ENCODE peak calls at places on chromosomes 2 and 18, in six cellular contexts. I is BE2C, E is IMR-90, D is K562, C is pancreas, R is vagina. A is an unnamed sample. For H3K27me3, the result is how much of the 10 kb centered on the place peaks cover.

GRCh38 chr2:121805767-121806145 is 50.3 kb downstream of the TSN start:
- DNase-seq in I (no peak), R (no peak), C (no peak), D (no peak), E (no peak), A (no peak)

GRCh38 chr18:69992776-69993175 is 45.1 kb upstream of the CD226 start:
- DNase-seq in D (no peak), I (no peak), E (peak), C (no peak), R (no peak), A (no peak)

GRCh38 chr2:24881623-24882022 is 38.4 kb downstream of the ADCY3 start:
- DNase-seq in D (peak), R (no peak), C (no peak), I (no peak), E (no peak), A (no peak)

GRCh38 chr2:190466819-190467444 is 58.8 kb downstream of the MFSD6 start:
- DNase-seq in R (no peak), I (no peak), D (no peak), C (no peak), E (peak), A (no peak)

GRCh38 chr2:100877555-100877954 is 57.6 kb downstream of the NPAS2 start:
- DNase-seq in C (no peak), E (peak), I (no peak), D (no peak), R (no peak), A (no peak)

GRCh38 chr2:241014764-241015163 is 16.3 kb downstream of the SNED1 start:
- DNase-seq in C (no peak), I (no peak), E (no peak), D (no peak), R (no peak), A (peak)

GRCh38 chr18:36912887-36913286 is 84.0 kb downstream of the KIAA1328 start:
- DNase-seq in I (no peak), E (no peak), R (no peak), D (no peak), C (no peak), A (no peak)

GRCh38 chr2:86357392-86357963 is 20.1 kb upstream of the REEP1 start:
- DNase-seq in R (no peak), C (no peak), E (no peak), D (no peak), I (no peak), A (no peak)

GRCh38 chr18:12946549-12947354 is 1.1 kb upstream of the SEH1L start:
- DNase-seq in E (peak), I (peak), D (peak), C (no peak), R (no peak), A (peak)

GRCh38 chr2:145597809-145598208 is 1077.9 kb upstream of the ZEB2 start:
- DNase-seq in C (no peak), R (no peak), I (no peak), D (no peak), E (peak), A (no peak)

GRCh38 chr2:196113061-196113974 is 44.7 kb upstream of the DNAH7 start:
- DNase-seq in E (peak), I (no peak), C (no peak), D (no peak), R (no peak), A (peak)

GRCh38 chr2:177460973-177461585 is 68.5 kb downstream of the AGPS start:
- DNase-seq in I (peak), R (no peak), D (no peak), C (no peak), E (no peak), A (no peak)

GRCh38 chr18:23689616-23690504 is 607 bp downstream of the LAMA3 start:
- DNase-seq in D (no peak), C (peak), R (no peak), E (no peak), I (peak), A (no peak)

GRCh38 chr2:72204156-72204781 is 56.6 kb upstream of the CYP26B1 start:
- DNase-seq in C (no peak), R (no peak), I (no peak), E (peak), D (no peak), A (no peak)

GRCh38 chr2:29920631-29921559 is 491 bp downstream of the ALK start:
- DNase-seq in E (peak), I (peak), R (no peak), C (peak), D (no peak), A (no peak)

GRCh38 chr2:31300309-31300708 is 66.4 kb downstream of the EHD3 start:
- DNase-seq in D (no peak), C (no peak), I (no peak), E (no peak), R (no peak), A (no peak)

GRCh38 chr2:28492276-28492675 is 3.6 kb upstream of the PLB1 start:
- DNase-seq in E (no peak), C (no peak), I (no peak), R (no peak), D (no peak), A (no peak)

GRCh38 chr18:80105369-80106167 is 3.5 kb upstream of the ADNP2 start:
- DNase-seq in I (no peak), R (no peak), D (peak), E (no peak), C (no peak), A (no peak)

GRCh38 chr2:183341057-183341456 is 216.8 kb downstream of the NUP35 start:
- DNase-seq in D (no peak), E (no peak), C (no peak), R (no peak), I (no peak), A (no peak)

GRCh38 chr2:207223051-207223450 is 57.3 kb upstream of the KLF7 start:
- DNase-seq in E (peak), I (peak), R (no peak), D (no peak), C (no peak), A (no peak)

GRCh38 chr2:136168605-136169210 is 50.8 kb upstream of the CXCR4 start:
- DNase-seq in I (no peak), C (no peak), E (no peak), D (no peak), R (no peak), A (no peak)

GRCh38 chr2:188450740-188451480 is 159.2 kb downstream of the GULP1 start:
- DNase-seq in D (no peak), E (peak), I (no peak), C (no peak), R (no peak), A (no peak)

GRCh38 chr2:9378433-9379371 is 44.6 kb downstream of the ITGB1BP1 start:
- DNase-seq in I (peak), R (no peak), E (peak), D (no peak), C (no peak), A (peak)

GRCh38 chr2:203399031-203399430 is 70.8 kb downstream of the ABI2 start:
- DNase-seq in D (no peak), E (peak), R (no peak), C (no peak), I (no peak), A (no peak)

GRCh38 chr2:209960676-209961630 is 41.5 kb upstream of the RPE start:
- DNase-seq in C (peak), E (peak), R (no peak), D (peak), I (peak), A (peak)

GRCh38 chr2:180573951-180574350 is 406.5 kb upstream of the UBE2E3 start:
- DNase-seq in C (no peak), R (no peak), I (no peak), D (no peak), E (peak), A (no peak)

GRCh38 chr2:8154936-8155335 is 526.9 kb upstream of the ID2 start:
- DNase-seq in R (no peak), I (no peak), E (peak), C (no peak), D (no peak), A (no peak)

GRCh38 chr2:179966778-179967394 is 40.2 kb downstream of the CWC22 start:
- DNase-seq in D (no peak), C (no peak), I (no peak), R (no peak), E (no peak), A (no peak)

GRCh38 chr2:18993756-18994155 is 364.7 kb downstream of the OSR1 start:
- DNase-seq in E (no peak), C (no peak), D (no peak), R (no peak), I (no peak), A (no peak)

GRCh38 chr2:234300393-234300792 is 196.5 kb downstream of the ARL4C start:
- DNase-seq in D (no peak), R (no peak), I (no peak), C (no peak), E (no peak), A (no peak)

DNA sequence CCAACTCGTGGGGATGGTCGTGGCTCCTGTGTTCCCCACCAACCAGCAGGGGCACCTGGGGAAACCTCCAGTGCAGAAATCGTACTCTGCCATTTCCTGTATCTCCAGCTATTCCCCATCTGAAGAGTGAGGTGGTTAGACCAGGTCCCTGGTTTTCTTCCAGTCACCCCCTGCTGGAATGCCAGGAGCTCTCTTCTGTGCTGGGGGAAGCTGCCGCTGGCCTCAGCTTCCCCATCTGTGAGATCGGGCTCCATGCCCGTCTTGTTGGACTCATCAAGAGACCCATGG is 119.7 kb downstream of the INHBB start:
- DNase-seq in I (no peak), R (no peak), C (no peak), D (no peak), E (no peak), A (no peak)
- H3K27me3 ChIP-seq in I (under half), R (under half), C (under half), D (under half), E (under half), A (under half)

GRCh38 chr2:88442501-88442900 is 10.0 kb downstream of the FOXI3 start:
- DNase-seq in C (no peak), E (no peak), D (no peak), I (no peak), R (no peak), A (no peak)
- H3K27me3 ChIP-seq in C (under half), E (under half), D (under half), I (under half), R (under half), A (under half)

GRCh38 chr2:11553661-11554429 is 20.0 kb downstream of the GREB1 start:
- DNase-seq in I (no peak), R (peak), C (no peak), E (peak), D (no peak), A (no peak)
- H3K27me3 ChIP-seq in I (under half), R (under half), C (under half), E (under half), D (under half), A (under half)

DNA sequence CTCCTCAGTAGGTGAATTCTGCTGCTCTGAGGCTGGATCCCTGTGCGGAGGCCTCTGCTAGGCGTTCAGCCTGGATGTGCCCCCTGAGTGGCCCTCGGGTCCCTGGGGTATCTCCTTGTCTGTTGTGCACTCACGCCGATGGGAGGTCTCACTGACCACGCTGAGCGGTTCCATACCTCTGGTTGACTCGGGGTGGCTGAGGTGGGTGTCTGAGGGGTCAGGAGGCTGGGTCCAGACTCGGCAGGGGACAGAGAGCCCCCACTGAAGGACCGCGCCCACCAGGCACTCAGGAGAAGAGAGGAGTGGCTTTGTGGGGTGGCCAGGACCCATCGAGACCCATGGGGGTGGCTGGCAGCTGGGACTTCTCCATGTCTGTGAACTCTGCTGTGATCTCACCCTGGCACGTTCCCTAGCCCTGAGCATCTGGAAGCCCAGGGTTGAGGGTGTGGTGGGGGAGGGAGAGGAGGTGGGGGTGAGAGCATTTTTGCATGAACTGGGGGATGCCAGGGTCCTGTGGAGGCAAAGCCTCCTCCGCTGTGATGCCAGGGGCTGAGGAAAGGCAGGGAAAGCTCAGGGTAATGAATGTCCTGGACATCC is 53.7 kb downstream of the TWIST2 start:
- DNase-seq in C (no peak), R (no peak), I (no peak), E (no peak), D (no peak), A (no peak)
- H3K27me3 ChIP-seq in C (under half), R (under half), I (under half), E (under half), D (under half), A (under half)

DNA sequence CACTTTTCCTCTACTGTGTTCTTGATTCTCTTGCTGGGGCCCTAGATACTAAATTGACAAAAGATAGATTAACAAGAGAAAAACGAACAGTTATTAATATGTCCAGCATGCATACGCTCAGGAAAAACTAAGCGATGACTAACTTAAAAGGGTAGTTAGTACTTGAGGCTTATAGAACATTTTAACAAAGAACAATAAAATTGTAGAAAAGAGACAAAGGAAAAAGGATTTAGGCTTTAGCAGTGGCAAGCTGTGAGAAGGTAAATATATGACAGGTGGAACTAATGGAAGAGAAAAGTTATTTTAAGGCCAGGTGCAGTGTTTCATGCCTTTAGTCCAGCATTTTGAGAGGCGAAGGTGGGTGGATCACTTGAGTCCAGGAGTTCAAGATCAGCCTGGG is 75.6 kb downstream of the MRO start:
- DNase-seq in I (no peak), C (no peak), E (no peak), D (no peak), R (no peak), A (no peak)
- H3K27me3 ChIP-seq in I (under half), C (under half), E (under half), D (under half), R (under half), A (under half)

DNA sequence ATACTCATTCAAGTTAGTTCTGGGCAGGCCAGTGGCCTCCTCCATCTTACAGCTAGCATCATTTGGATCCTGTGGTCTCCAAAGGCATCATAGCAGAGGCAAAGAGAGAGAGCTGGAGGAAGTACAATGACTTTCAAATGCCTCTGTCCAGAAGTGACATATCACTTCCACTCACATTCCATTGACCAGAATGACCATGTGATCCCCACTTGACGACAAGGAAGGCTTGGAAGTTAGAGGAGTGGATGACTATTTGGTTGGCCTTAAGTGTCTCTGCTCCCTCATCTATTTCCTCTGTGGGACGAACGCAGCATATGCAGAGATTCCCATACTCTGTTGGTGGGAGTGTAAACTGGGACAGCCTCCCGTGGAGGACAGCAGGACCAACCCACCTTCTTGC is 27.8 kb upstream of the MLPH start:
- DNase-seq in I (no peak), E (no peak), D (no peak), C (no peak), R (no peak), A (no peak)
- H3K27me3 ChIP-seq in I (under half), E (under half), D (under half), C (under half), R (under half), A (under half)

GRCh38 chr2:113113794-113114193 is 13.6 kb upstream of the IL1RN start:
- DNase-seq in R (no peak), C (no peak), D (no peak), I (no peak), E (no peak), A (no peak)

GRCh38 chr2:113114996-113115395 is 12.4 kb upstream of the IL1RN start:
- DNase-seq in I (no peak), C (no peak), R (no peak), D (no peak), E (no peak), A (no peak)

GRCh38 chr2:113116100-113116958 is 11.1 kb upstream of the IL1RN start:
- DNase-seq in E (no peak), C (no peak), I (no peak), R (no peak), D (no peak), A (no peak)

GRCh38 chr2:113112438-113112837 is 15.0 kb upstream of the IL1RN start:
- DNase-seq in E (no peak), R (no peak), C (no peak), D (no peak), I (no peak), A (no peak)

DNA sequence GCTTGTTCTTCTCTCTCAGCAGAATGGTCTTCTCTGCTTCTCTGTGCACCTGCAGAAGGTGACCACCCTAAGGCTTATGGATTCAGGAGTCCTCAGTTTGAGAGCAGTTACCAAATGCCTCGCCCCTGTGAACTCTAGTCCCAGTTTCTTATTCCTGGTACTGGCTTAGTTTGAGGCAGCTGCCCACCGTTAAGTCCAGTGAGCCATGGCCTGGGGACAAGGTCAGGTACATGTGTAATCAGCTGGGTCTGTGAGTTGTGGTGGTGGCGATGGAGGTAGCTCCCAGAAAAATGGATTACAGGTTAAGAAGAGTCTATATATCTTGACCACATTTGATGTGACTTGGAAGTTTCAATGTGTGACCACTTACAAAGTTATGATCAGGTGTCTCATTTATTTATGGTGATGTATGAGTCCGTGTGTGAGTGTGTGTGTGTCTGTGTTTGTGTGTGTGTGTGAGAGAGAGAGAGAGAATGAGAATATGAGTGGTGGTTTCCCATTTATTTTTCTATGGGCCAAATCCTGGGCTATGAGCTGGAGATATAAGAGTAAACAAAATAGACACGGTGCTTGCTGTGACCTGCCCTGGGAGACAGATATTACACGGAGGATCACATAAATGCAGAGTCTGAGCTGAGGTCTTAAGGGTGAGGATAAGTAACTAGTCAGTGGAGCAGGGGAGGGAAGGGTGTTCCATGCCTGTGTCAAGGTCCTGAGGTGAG is 13.0 kb upstream of the IL1RN start:
- DNase-seq in C (no peak), I (no peak), E (no peak), R (no peak), D (no peak), A (no peak)
- H3K27me3 ChIP-seq in C (under half), I (under half), E (under half), R (under half), D (under half), A (under half)

A was measured in tibial nerve.